ENCODE peak calls at places on chromosomes 16 and 17, in eight cellular contexts. W, F, U, Y, K, N, E and M are unnamed samples.

GRCh38 chr17:32628645-32629044 is 141.9 kb downstream of the CDK5R1 start:
- DNase-seq in W (no peak), Y (no peak), N (no peak), K (no peak), U (no peak), E (no peak), F (no peak), M (no peak)

GRCh38 chr17:10050597-10051101 is 145.6 kb upstream of the RCVRN start:
- DNase-seq in W (no peak), Y (no peak), F (no peak), U (no peak), N (no peak), E (no peak), K (no peak), M (peak)

GRCh38 chr17:48961516-48962233 is 6.7 kb downstream of the GIP start:
- DNase-seq in N (no peak), W (peak), U (peak), K (no peak), E (no peak), F (peak), Y (no peak), M (no peak)

GRCh38 chr17:882827-883585 is 96.6 kb downstream of the NXN start:
- DNase-seq in F (peak), K (no peak), Y (peak), E (no peak), W (no peak), U (no peak), N (peak), M (no peak)

GRCh38 chr17:64262125-64262421 is 987 bp downstream of the TEX2 start:
- DNase-seq in N (no peak), W (no peak), E (no peak), Y (no peak), K (no peak), F (no peak), U (no peak), M (no peak)

GRCh38 chr17:49316889-49317288 is 45.2 kb downstream of the ZNF652 start:
- DNase-seq in E (no peak), U (no peak), K (no peak), F (no peak), W (no peak), N (no peak), Y (no peak), M (peak)

GRCh38 chr16:82340531-82340930 is 170.5 kb upstream of the MPHOSPH6 start:
- DNase-seq in Y (no peak), N (no peak), U (no peak), E (no peak), W (no peak), F (no peak), K (no peak), M (no peak)

GRCh38 chr16:84055801-84056634 is 13.4 kb upstream of the SLC38A8 start:
- DNase-seq in U (no peak), E (no peak), K (peak), W (no peak), F (no peak), Y (no peak), N (no peak), M (no peak)

GRCh38 chr17:44065668-44066203 is 735 bp downstream of the LSM12 start:
- DNase-seq in K (no peak), W (no peak), U (no peak), F (no peak), Y (no peak), E (no peak), N (no peak), M (no peak)

GRCh38 chr17:412211-413015 is 59.8 kb upstream of the RPH3AL start:
- DNase-seq in Y (peak), U (peak), F (peak), W (no peak), K (no peak), N (peak), E (peak), M (peak)

GRCh38 chr17:66492500-66493123 is 190.2 kb downstream of the PRKCA start:
- DNase-seq in Y (no peak), W (no peak), U (no peak), E (no peak), K (no peak), N (no peak), F (no peak), M (no peak)

DNA sequence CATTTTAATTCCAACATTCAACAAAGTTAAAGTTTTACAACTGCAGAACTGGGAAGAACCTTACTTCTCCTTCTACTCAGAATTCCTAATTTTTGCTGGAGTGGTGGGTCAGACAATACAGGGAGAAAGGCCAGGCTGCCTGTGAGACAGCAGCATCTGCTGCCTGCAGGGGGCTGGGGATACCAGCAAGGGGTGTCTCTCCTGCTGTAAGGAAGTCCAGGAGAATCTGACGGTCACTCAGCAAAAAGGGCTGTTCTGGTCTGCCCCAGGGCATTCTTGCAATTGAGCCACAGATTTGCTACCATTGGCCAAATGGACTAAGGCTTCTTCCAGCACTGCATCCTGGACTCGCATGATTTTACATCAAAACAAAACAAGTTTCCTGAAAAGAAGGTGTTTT is 426.6 kb upstream of the CDH11 start:
- DNase-seq in F (peak), Y (no peak), E (peak), U (no peak), W (no peak), N (no peak), K (no peak), M (no peak)
- TF ChIP-seq CTCF in F (no peak), Y (no peak), E (no peak), U (no peak), W (no peak), N (no peak), K (no peak), M (no peak)

DNA sequence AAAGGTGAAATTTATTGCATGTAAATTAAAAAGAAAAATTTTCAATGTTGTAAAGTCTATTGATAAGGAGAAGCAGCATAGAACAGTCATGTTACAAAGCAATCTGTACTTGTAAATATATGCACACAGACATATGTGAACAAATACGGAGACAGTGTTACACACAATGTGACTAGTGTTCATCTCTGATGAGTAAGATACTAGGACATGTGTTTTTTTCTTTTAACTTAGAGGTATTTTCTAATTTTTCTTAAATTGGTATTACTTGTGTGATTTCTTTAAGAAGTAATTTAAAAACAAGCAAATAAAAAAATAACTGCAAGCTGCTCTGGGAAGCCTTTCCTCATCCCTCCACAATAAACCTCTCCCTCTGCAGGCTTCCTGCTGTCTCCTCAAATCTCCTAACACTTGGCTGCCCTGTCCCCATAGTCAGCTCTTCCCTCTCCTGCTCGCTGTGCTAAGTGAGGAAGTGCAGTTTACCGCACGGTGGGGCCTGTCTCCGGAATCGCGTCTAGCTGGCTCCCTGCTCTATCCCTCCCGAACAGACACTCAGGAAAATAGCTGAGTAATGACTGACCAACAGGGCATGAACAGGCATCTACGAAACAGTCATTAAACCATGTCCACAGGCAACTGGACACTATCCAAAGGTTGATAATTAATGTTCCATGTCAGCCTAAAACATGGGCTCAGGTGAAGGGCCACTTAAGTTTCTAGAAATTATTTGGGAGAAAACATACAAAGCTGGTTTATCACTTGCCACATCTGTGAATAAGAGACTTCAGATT is 35.9 kb downstream of the CMTM4 start:
- DNase-seq in E (peak), Y (peak), W (no peak), N (peak), K (peak), U (peak), F (peak), M (peak)
- TF ChIP-seq CTCF in E (peak), Y (peak), W (no peak), N (peak), K (peak), U (no peak), F (no peak), M (peak)

GRCh38 chr16:11669380-11670146 is 1.3 kb downstream of the SNN start:
- DNase-seq in F (no peak), N (no peak), U (no peak), E (no peak), W (no peak), Y (peak), K (no peak), M (peak)

GRCh38 chr16:11671271-11671670 is 3.0 kb downstream of the SNN start:
- DNase-seq in W (no peak), U (no peak), Y (no peak), F (no peak), N (no peak), E (no peak), K (no peak), M (no peak)

GRCh38 chr16:11671676-11672075 is 3.4 kb downstream of the SNN start:
- DNase-seq in Y (no peak), K (no peak), W (no peak), F (no peak), U (no peak), E (no peak), N (no peak), M (no peak)

GRCh38 chr16:11668590-11669379 is 530 bp downstream of the SNN start:
- DNase-seq in F (peak), U (no peak), N (no peak), E (no peak), K (no peak), Y (no peak), W (no peak), M (no peak)

GRCh38 chr16:11670171-11671131 is 2.2 kb downstream of the SNN start:
- DNase-seq in K (no peak), F (no peak), N (no peak), Y (no peak), U (no peak), W (no peak), E (no peak), M (no peak)
- TF ChIP-seq CTCF in K (no peak), F (no peak), N (no peak), Y (no peak), U (no peak), W (no peak), E (no peak), M (no peak)

DNA sequence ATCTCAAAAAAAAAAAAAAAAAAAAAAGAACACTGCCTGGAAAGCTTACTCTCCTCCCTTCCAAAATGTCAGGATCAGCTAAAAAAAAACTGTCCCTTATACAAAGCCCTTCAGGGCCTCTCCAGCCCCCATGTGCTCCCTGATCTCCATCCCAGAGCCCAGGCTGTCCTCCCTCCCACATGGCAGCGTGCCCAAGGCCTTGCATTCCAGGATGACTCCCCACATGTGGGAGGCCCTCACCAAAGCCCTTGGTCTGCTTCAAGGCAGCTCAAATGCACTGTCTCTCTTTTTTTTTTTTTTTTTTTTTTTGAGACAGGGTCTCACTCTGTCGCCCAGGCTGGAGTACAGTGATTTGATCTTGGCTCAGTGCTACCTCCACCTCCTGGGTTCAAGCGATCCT is 2.3 kb downstream of the FDXR start:
- DNase-seq in N (no peak), F (no peak), E (no peak), Y (no peak), U (no peak), W (no peak), K (no peak), M (no peak)
- TF ChIP-seq CTCF in N (no peak), F (no peak), E (no peak), Y (no peak), U (no peak), W (no peak), K (no peak), M (no peak)

GRCh38 chr17:45425984-45426413 is 6.7 kb downstream of the ARHGAP27 start:
- DNase-seq in N (no peak), Y (no peak), F (no peak), W (no peak), K (no peak), U (no peak), E (no peak), M (no peak)
- TF ChIP-seq CTCF in N (no peak), Y (no peak), F (peak), W (peak), K (peak), U (no peak), E (no peak), M (peak)